ENCODE peak calls at places on chromosomes 16 and 17, in four cellular contexts. V is H1, L is K562, C is HepG2. B is an unnamed sample.

GRCh38 chr16:15907863-15908478 is 19.6 kb upstream of the CEP20 start:
- DNase-seq in L (peak), C (peak), V (peak), B (peak)

GRCh38 chr17:75564195-75564594 is 23.4 kb upstream of the MYO15B start:
- DNase-seq in C (no peak), L (no peak), V (no peak), B (no peak)

GRCh38 chr17:57649731-57650484 is 95.2 kb downstream of the CCDC182 start:
- DNase-seq in V (no peak), C (no peak), L (no peak), B (peak)

GRCh38 chr17:8470447-8471047 is 34.9 kb downstream of the NDEL1 start:
- DNase-seq in L (no peak), V (no peak), C (no peak), B (no peak)

GRCh38 chr17:31548709-31549108 is 157.2 kb downstream of the RAB11FIP4 start:
- DNase-seq in C (no peak), L (peak), V (no peak), B (no peak)

GRCh38 chr17:51508048-51508447 is 247.7 kb downstream of the UTP18 start:
- DNase-seq in L (no peak), C (no peak), V (no peak), B (no peak)

GRCh38 chr16:23435500-23435899 is 17.5 kb downstream of the COG7 start:
- DNase-seq in C (peak), V (peak), L (peak), B (peak)

GRCh38 chr17:5443728-5444127 is 4.8 kb upstream of the C1QBP start:
- DNase-seq in C (no peak), L (no peak), V (no peak), B (no peak)

GRCh38 chr16:67169642-67170167 is 633 bp upstream of the NOL3 start:
- DNase-seq in L (peak), V (no peak), C (peak), B (no peak)

GRCh38 chr17:8794636-8795035 is 4.5 kb downstream of the MFSD6L start:
- DNase-seq in V (no peak), C (no peak), L (no peak), B (no peak)

GRCh38 chr16:58422809-58423208 is 30.5 kb downstream of the GINS3 start:
- DNase-seq in C (no peak), V (no peak), L (no peak), B (no peak)

DNA sequence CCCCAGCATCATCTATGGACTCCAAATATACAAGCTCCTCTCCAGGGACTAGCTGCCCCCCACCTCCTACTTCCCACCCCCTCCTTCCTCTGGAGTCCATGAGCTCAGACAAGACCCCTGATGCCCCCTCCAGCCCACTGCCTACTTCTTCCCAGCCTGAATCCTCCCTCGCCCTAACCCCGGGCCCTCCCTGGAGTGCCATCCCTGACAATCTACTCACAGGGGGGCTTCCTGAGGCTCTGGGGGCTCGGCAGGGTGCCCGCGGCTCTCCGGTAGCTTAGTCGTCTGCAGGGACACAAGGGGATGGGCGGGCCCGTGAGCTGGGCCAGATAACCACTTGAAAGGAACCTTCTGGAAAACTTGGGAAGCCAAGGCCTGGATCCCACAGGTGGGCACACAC is 15.1 kb downstream of the MPP3 start:
- DNase-seq in V (no peak), C (no peak), L (no peak), B (no peak)
- TF ChIP-seq RFX5 in V (no peak), C (no peak), L (no peak), B (no peak)

GRCh38 chr17:43667506-43668438 is 6.0 kb upstream of the MEOX1 start:
- DNase-seq in L (no peak), C (peak), V (no peak), B (no peak)
- TF ChIP-seq PHF8 in L (no peak), C (no peak), V (no peak), B (no peak)

GRCh38 chr17:34561328-34561727 is 18.1 kb upstream of the TMEM132E start:
- DNase-seq in V (no peak), L (no peak), C (no peak), B (no peak)

GRCh38 chr17:34562387-34562786 is 17.0 kb upstream of the TMEM132E start:
- DNase-seq in V (no peak), L (peak), C (no peak), B (peak)

GRCh38 chr17:34556384-34556783 is 23.0 kb upstream of the TMEM132E start:
- DNase-seq in L (peak), C (no peak), V (no peak), B (no peak)

GRCh38 chr17:34556951-34557350 is 22.4 kb upstream of the TMEM132E start:
- DNase-seq in C (no peak), V (no peak), L (no peak), B (no peak)
- TF ChIP-seq RFX5 in C (no peak), V (no peak), L (no peak), B (no peak)

GRCh38 chr17:17151962-17152361 is 54.2 kb downstream of the PLD6 start:
- DNase-seq in C (no peak), V (no peak), L (no peak), B (peak)
- TF ChIP-seq PHF8 in C (no peak), V (no peak), L (no peak), B (no peak)

GRCh38 chr17:82060001-82060380 is 5.6 kb downstream of the DUS1L start:
- DNase-seq in C (no peak), L (no peak), V (no peak), B (no peak)
- TF ChIP-seq RFX5 in C (no peak), L (no peak), V (no peak), B (no peak)

DNA sequence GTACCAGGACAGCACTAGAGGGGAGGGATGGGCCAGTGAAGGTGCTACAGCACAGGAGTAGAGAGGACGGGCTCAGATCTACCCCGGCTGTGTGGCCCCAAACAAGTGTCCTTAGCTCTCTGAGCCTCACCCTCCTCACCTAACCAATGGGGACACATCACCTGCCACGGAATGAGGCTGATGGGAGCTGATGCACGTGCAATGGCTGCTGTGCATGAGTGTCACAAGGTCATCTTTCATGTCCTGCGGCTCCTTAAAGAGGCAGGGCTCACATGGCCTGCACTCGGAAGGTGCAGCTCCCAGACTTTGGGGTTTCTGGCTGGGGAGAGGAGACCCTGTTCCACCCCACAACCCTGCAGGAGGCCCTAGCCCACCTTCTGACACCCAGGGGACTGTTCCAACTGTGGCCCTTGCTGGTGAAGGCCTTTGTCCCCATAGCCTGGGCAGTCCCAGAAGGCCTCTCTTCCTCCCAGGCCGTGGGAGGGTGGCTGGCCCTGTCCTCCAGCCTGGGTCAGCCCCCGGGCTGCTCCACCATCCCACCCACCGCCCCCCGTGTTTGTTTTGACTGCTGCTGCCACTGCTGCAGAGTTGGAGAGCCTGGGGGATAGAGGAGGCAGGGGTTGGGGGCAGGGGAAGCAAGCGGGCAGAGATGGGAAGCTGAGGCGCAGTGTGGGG is 10.5 kb downstream of the HAP1 start:
- DNase-seq in L (no peak), C (no peak), V (no peak), B (no peak)
- TF ChIP-seq PHF8 in L (no peak), C (no peak), V (no peak), B (no peak)

GRCh38 chr17:10061131-10061581 is 137.2 kb downstream of the GAS7 start:
- DNase-seq in C (no peak), V (no peak), L (no peak), B (no peak)
- TF ChIP-seq RFX5 in C (no peak), V (no peak), L (no peak), B (no peak)

GRCh38 chr16:84854759-84855158 is 35.0 kb downstream of the CRISPLD2 start:
- DNase-seq in V (no peak), C (no peak), L (no peak), B (no peak)
- TF ChIP-seq PHF8 in V (no peak), C (no peak), L (no peak), B (no peak)